ENCODE peak calls at places on chromosome 14, in five cellular contexts. G, T, Z, F and U are unnamed samples.

GRCh38 chr14:64692597-64693350 is 11.4 kb upstream of the PLEKHG3 start:
- DNase-seq in T (no peak), Z (peak), G (no peak), F (no peak), U (no peak)

GRCh38 chr14:35944847-35945246 is 118.7 kb downstream of the BRMS1L start:
- DNase-seq in Z (peak), G (no peak), T (no peak), F (peak), U (no peak)

GRCh38 chr14:64209428-64210165 is 84.6 kb downstream of the ESR2 start:
- DNase-seq in F (no peak), G (no peak), Z (no peak), T (peak), U (no peak)

GRCh38 chr14:44961151-44961729 is 507 bp downstream of the KLHL28 start:
- DNase-seq in G (peak), Z (peak), F (peak), T (peak), U (no peak)

GRCh38 chr14:72576258-72576657 is 317.6 kb downstream of the DPF3 start:
- DNase-seq in Z (no peak), G (no peak), T (peak), F (no peak), U (no peak)

GRCh38 chr14:68466491-68466977 is 326.3 kb downstream of the ZFP36L1 start:
- DNase-seq in T (peak), G (no peak), F (no peak), Z (peak), U (no peak)

GRCh38 chr14:61174395-61175386 is 106.4 kb downstream of the TMEM30B start:
- DNase-seq in G (no peak), T (peak), F (no peak), Z (no peak), U (no peak)

GRCh38 chr14:51704465-51705050 is 52.8 kb downstream of the FRMD6 start:
- DNase-seq in Z (no peak), F (no peak), G (no peak), T (peak), U (no peak)

GRCh38 chr14:48890333-48890732 is 695.8 kb downstream of the RPS29 start:
- DNase-seq in G (no peak), F (no peak), T (no peak), Z (no peak), U (no peak)

GRCh38 chr14:24094839-24095195 is 706 bp downstream of the PCK2 start:
- DNase-seq in T (peak), Z (no peak), G (no peak), F (no peak), U (no peak)

GRCh38 chr14:66104486-66104885 is 381.7 kb upstream of the CCDC196 start:
- DNase-seq in Z (no peak), G (no peak), T (no peak), F (no peak), U (no peak)

GRCh38 chr14:74080820-74081460 is 3.3 kb downstream of the ALDH6A1 start:
- DNase-seq in Z (no peak), G (no peak), T (no peak), F (no peak), U (no peak)

GRCh38 chr14:75283162-75283883 is 4.7 kb downstream of the FOS start:
- DNase-seq in G (no peak), T (peak), F (peak), Z (no peak), U (peak)